ENCODE peak calls at places on chromosomes 2 and 18, in six cellular contexts. Y, P, V, F, K and G are unnamed samples.

GRCh38 chr2:162164802-162165201 is 12.8 kb upstream of the GCG start:
- DNase-seq in Y (peak), P (no peak), V (no peak), F (no peak), K (peak), G (no peak)

GRCh38 chr2:112272669-112273068 is 2.7 kb upstream of the ZC3H6 start:
- DNase-seq in Y (no peak), P (no peak), V (no peak), F (no peak), K (no peak), G (no peak)

GRCh38 chr18:6362559-6363129 is 52.1 kb downstream of the L3MBTL4 start:
- DNase-seq in Y (no peak), P (no peak), V (no peak), F (no peak), K (no peak), G (no peak)

GRCh38 chr2:175621847-175622246 is 380.2 kb downstream of the LNPK start:
- DNase-seq in Y (no peak), P (no peak), V (no peak), F (no peak), K (no peak), G (no peak)

GRCh38 chr2:125318740-125319139 is 1293.7 kb downstream of the CNTNAP5 start:
- DNase-seq in Y (no peak), P (no peak), V (no peak), F (no peak), K (no peak), G (no peak)

GRCh38 chr18:9661564-9661963 is 46.5 kb upstream of the RAB31 start:
- DNase-seq in Y (no peak), P (no peak), V (no peak), F (peak), K (no peak), G (no peak)

GRCh38 chr18:8254664-8255063 is 354.6 kb upstream of the RAB12 start:
- DNase-seq in Y (peak), P (no peak), V (no peak), F (no peak), K (no peak), G (no peak)

GRCh38 chr2:84481702-84482101 is 22.6 kb upstream of the SUCLG1 start:
- DNase-seq in Y (peak), P (no peak), V (no peak), F (peak), K (peak), G (no peak)

GRCh38 chr2:237165405-237166276 is 80.0 kb downstream of the COPS8 start:
- DNase-seq in Y (no peak), P (peak), V (no peak), F (peak), K (peak), G (no peak)
- TF ChIP-seq CTCF in Y (peak), P (peak), V (peak), F (peak), K (peak), G (peak)

GRCh38 chr18:3454365-3455089 is 4.6 kb downstream of the TGIF1 start:
- DNase-seq in Y (peak), P (peak), V (no peak), F (peak), K (peak), G (no peak)

GRCh38 chr18:3456686-3457069 is 6.7 kb downstream of the TGIF1 start:
- DNase-seq in Y (no peak), P (peak), V (no peak), F (no peak), K (no peak), G (no peak)

GRCh38 chr18:3453540-3454364 is 3.8 kb downstream of the TGIF1 start:
- DNase-seq in Y (peak), P (peak), V (peak), F (peak), K (peak), G (no peak)

GRCh38 chr18:3455938-3456685 is 6.1 kb downstream of the TGIF1 start:
- DNase-seq in Y (peak), P (peak), V (no peak), F (peak), K (peak), G (no peak)

GRCh38 chr18:3455090-3455640 is 5.2 kb downstream of the TGIF1 start:
- DNase-seq in Y (no peak), P (no peak), V (no peak), F (no peak), K (no peak), G (no peak)
- TF ChIP-seq CTCF in Y (no peak), P (no peak), V (no peak), F (no peak), K (no peak), G (no peak)

GRCh38 chr2:213627054-213627710 is 342.9 kb downstream of the SPAG16 start:
- DNase-seq in Y (no peak), P (peak), V (no peak), F (no peak), K (no peak), G (no peak)
- TF ChIP-seq CTCF in Y (no peak), P (no peak), V (no peak), F (no peak), K (no peak), G (no peak)

GRCh38 chr2:143078106-143078505 is 51.1 kb upstream of the ARHGAP15 start:
- DNase-seq in Y (no peak), P (no peak), V (no peak), F (no peak), K (no peak), G (no peak)
- TF ChIP-seq CTCF in Y (no peak), P (no peak), V (no peak), F (no peak), K (no peak), G (no peak)

GRCh38 chr18:66393463-66393862 is 210.4 kb downstream of the CDH19 start:
- DNase-seq in Y (no peak), P (no peak), V (no peak), F (no peak), K (no peak), G (no peak)
- TF ChIP-seq CTCF in Y (no peak), P (no peak), V (no peak), F (no peak), K (no peak), G (no peak)